ENCODE peak calls at places on chromosomes 13 and 19, in ten cellular contexts. N is heart left ventricle, L is BJ, T is fibroblast of mammary gland, B is breast epithelium, O is Panc1, E is tibial nerve, Z is GM13977, K is progenitor cell of endocrine pancreas, P is mucosa of descending colon. I is an unnamed sample.

GRCh38 chr19:15418112-15418587 is 638 bp downstream of the AKAP8L start:
- DNase-seq in N (peak), L (no peak), T (peak), B (no peak), O (no peak), E (no peak), Z (no peak), K (no peak), P (no peak), I (no peak)

GRCh38 chr13:107832521-107833095 is 382.7 kb downstream of the LIG4 start:
- DNase-seq in N (no peak), L (no peak), T (no peak), B (no peak), O (no peak), E (no peak), Z (no peak), K (no peak), P (no peak), I (no peak)

GRCh38 chr13:39362652-39363390 is 240.2 kb downstream of the LHFPL6 start:
- DNase-seq in N (no peak), L (no peak), T (peak), B (no peak), O (no peak), E (no peak), Z (no peak), K (no peak), P (no peak), I (no peak)

GRCh38 chr19:16094360-16095070 is 17.2 kb upstream of the RAB8A start:
- DNase-seq in N (no peak), L (no peak), T (no peak), B (no peak), O (no peak), E (no peak), Z (no peak), K (no peak), P (no peak), I (no peak)

GRCh38 chr19:33403973-33404304 is 30.4 kb downstream of the CEBPG start:
- DNase-seq in N (no peak), L (no peak), T (no peak), B (no peak), O (no peak), E (no peak), Z (peak), K (no peak), P (no peak), I (no peak)

GRCh38 chr13:94122300-94122699 is 357.2 kb downstream of the DCT start:
- DNase-seq in N (no peak), L (no peak), T (no peak), B (no peak), O (no peak), E (no peak), Z (no peak), K (no peak), P (no peak), I (no peak)

GRCh38 chr19:5002143-5002542 is 33.2 kb downstream of the KDM4B start:
- DNase-seq in N (no peak), L (peak), T (peak), B (no peak), O (peak), E (no peak), Z (no peak), K (no peak), P (no peak), I (no peak)

GRCh38 chr19:42850981-42851717 is 28.4 kb downstream of the PSG1 start:
- DNase-seq in N (no peak), L (peak), T (peak), B (peak), O (peak), E (peak), Z (no peak), K (no peak), P (peak), I (no peak)

GRCh38 chr13:33485247-33485646 is 199.7 kb upstream of the STARD13 start:
- DNase-seq in N (no peak), L (no peak), T (no peak), B (no peak), O (no peak), E (no peak), Z (no peak), K (no peak), P (no peak), I (no peak)

GRCh38 chr13:33489563-33489962 is 204.0 kb upstream of the STARD13 start:
- DNase-seq in N (no peak), L (no peak), T (no peak), B (no peak), O (no peak), E (no peak), Z (no peak), K (no peak), P (no peak), I (no peak)

GRCh38 chr13:33483471-33483870 is 197.9 kb upstream of the STARD13 start:
- DNase-seq in N (no peak), L (no peak), T (peak), B (no peak), O (no peak), E (no peak), Z (no peak), K (no peak), P (no peak), I (no peak)

GRCh38 chr13:33490461-33491327 is 205.1 kb upstream of the STARD13 start:
- DNase-seq in N (no peak), L (no peak), T (no peak), B (no peak), O (no peak), E (no peak), Z (no peak), K (no peak), P (no peak), I (no peak)

GRCh38 chr13:33487575-33488243 is 202.2 kb upstream of the STARD13 start:
- DNase-seq in N (no peak), L (no peak), T (peak), B (no peak), O (no peak), E (no peak), Z (peak), K (no peak), P (peak), I (no peak)
- TF ChIP-seq CTCF in N (peak), L (peak), T (peak), B (peak), O (peak), E (peak), Z (peak), K (no peak), P (no peak), I (no peak)

DNA sequence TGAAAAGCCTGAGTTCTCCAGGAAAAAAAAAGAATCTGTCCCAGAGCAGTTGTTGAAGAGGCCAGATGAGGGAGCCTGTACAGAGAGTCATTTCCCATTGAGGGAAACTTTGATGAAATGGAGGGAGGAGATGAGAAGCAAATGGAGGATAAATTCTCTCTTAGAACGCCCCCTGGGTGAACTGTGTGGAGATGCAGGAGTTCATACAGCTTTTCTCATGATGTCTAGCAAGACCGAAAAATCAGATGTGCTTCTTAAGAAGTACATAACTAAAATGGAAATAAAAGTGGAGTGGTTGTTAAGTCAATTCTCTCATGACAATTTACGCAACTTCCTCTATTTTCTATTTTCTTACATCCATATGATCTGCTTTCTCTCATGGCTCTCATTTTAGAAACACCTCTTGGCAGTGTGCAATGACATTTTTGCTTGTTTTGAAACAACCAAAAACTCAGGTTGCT is 1263.1 kb downstream of the PCDH9 start:
- DNase-seq in N (no peak), L (no peak), T (peak), B (no peak), O (no peak), E (no peak), Z (no peak), K (no peak), P (no peak), I (no peak)
- TF ChIP-seq CTCF in N (peak), L (peak), T (peak), B (no peak), O (peak), E (no peak), Z (peak), K (peak), P (no peak), I (peak)

GRCh38 chr13:21546372-21546771 is 57.6 kb downstream of the MICU2 start:
- DNase-seq in N (no peak), L (no peak), T (peak), B (no peak), O (no peak), E (no peak), Z (no peak), K (no peak), P (no peak), I (no peak)
- TF ChIP-seq CTCF in N (no peak), L (no peak), T (no peak), B (no peak), O (no peak), E (no peak), Z (no peak), K (no peak), P (no peak), I (no peak)

GRCh38 chr19:3494559-3494958 is 5.9 kb downstream of the DOHH start:
- DNase-seq in N (no peak), L (no peak), T (no peak), B (peak), O (no peak), E (no peak), Z (no peak), K (no peak), P (no peak), I (no peak)
- TF ChIP-seq CTCF in N (no peak), L (no peak), T (no peak), B (no peak), O (no peak), E (no peak), Z (no peak), K (no peak), P (no peak), I (no peak)

DNA sequence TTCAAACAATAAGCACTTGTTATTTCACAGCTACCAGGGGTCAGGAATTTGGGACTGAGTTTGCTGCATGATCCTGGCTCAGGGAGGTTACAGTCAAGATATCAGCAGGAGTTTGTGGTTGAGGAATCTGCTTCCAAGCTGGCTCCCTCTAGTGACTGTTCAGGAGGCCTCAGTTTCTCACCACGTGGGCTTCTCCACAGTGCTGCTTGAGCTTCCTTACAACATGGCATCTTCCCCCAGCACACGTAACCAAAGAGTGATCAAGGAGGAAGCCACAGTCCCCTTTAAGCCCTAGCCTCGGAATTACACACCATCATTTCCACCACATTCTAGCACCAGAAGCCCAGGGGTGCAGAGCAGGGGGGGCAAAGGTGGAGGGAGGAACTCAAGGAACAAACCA is 28.8 kb downstream of the CELF5 start:
- DNase-seq in N (no peak), L (no peak), T (peak), B (no peak), O (no peak), E (no peak), Z (no peak), K (no peak), P (no peak), I (no peak)
- TF ChIP-seq CTCF in N (no peak), L (no peak), T (no peak), B (no peak), O (no peak), E (no peak), Z (peak), K (no peak), P (no peak), I (no peak)

GRCh38 chr19:1313695-1314613 is 28.3 kb downstream of the EFNA2 start:
- DNase-seq in N (no peak), L (no peak), T (no peak), B (no peak), O (no peak), E (no peak), Z (no peak), K (no peak), P (no peak), I (no peak)
- TF ChIP-seq CTCF in N (no peak), L (no peak), T (no peak), B (no peak), O (no peak), E (no peak), Z (no peak), K (no peak), P (no peak), I (no peak)

I was measured in neural crest cell.